ENCODE peak calls at places on chromosomes 12 and 14, in seven cellular contexts. Y is lower lobe of right lung, J is ovary, L is endodermal cell, Z is spleen, I is K562, K is IMR-90. M is an unnamed sample.

GRCh38 chr12:6559500-6559899 is 3.7 kb upstream of the IFFO1 start:
- DNase-seq in I (no peak), J (no peak), K (no peak), Z (no peak), Y (no peak), L (no peak), M (no peak)

GRCh38 chr12:31557707-31558106 is 33.2 kb downstream of the DENND5B start:
- DNase-seq in L (no peak), I (no peak), Z (no peak), Y (no peak), J (no peak), K (no peak), M (no peak)

GRCh38 chr14:99971929-99972747 is 93.1 kb upstream of the EVL start:
- DNase-seq in K (peak; percentile 21), J (peak; percentile 45), L (peak; percentile 68), Y (no peak), I (peak; percentile 14), Z (peak; percentile 80), M (no peak)

GRCh38 chr12:83142914-83143313 is 456.2 kb downstream of the TMTC2 start:
- DNase-seq in I (no peak), Y (no peak), L (no peak), Z (no peak), J (no peak), K (no peak), M (no peak)

GRCh38 chr14:32802295-32802694 is 136.4 kb upstream of the NPAS3 start:
- DNase-seq in Z (no peak), Y (no peak), J (no peak), K (no peak), L (no peak), I (no peak), M (no peak)

GRCh38 chr12:93234641-93235040 is 143.1 kb upstream of the NUDT4 start:
- DNase-seq in I (no peak), Y (no peak), J (no peak), K (no peak), Z (peak; percentile 54), L (no peak), M (no peak)

GRCh38 chr14:60215127-60215444 is 33.9 kb upstream of the PPM1A start:
- DNase-seq in Y (no peak), K (no peak), J (no peak), L (no peak), I (no peak), Z (no peak), M (no peak)

GRCh38 chr14:104374718-104375080 is 204.9 kb upstream of the C14orf180 start:
- DNase-seq in Y (no peak), Z (no peak), L (no peak), K (no peak), J (no peak), I (no peak), M (no peak)

GRCh38 chr12:94640134-94640928 is 10.0 kb downstream of the TMCC3 start:
- DNase-seq in L (no peak), I (no peak), K (peak; percentile 11), Z (no peak), J (no peak), Y (no peak), M (no peak)

GRCh38 chr12:112716099-112717093 is 75.2 kb upstream of the RPH3A start:
- DNase-seq in Z (no peak), L (peak; percentile 86), Y (no peak), J (no peak), I (peak; percentile 50), K (no peak), M (no peak)

GRCh38 chr14:52356025-52356424 is 41.9 kb downstream of the PTGER2 start:
- DNase-seq in Y (no peak), I (no peak), K (peak; percentile 21), L (no peak), J (no peak), Z (no peak), M (no peak)

GRCh38 chr14:23085458-23085857 is 9.5 kb downstream of the ACIN1 start:
- DNase-seq in I (no peak), Y (no peak), L (no peak), K (peak; percentile 27), J (no peak), Z (no peak), M (no peak)

GRCh38 chr14:29311983-29312382 is 545.4 kb downstream of the FOXG1 start:
- DNase-seq in J (no peak), K (peak; percentile 47), I (no peak), Z (no peak), L (no peak), Y (no peak), M (no peak)

GRCh38 chr12:106585237-106585834 is 2.5 kb downstream of the RFX4 start:
- DNase-seq in Z (no peak), K (no peak), J (no peak), Y (no peak), I (no peak), L (peak; percentile 70), M (no peak)

GRCh38 chr12:101854747-101855146 is 22.6 kb upstream of the DRAM1 start:
- DNase-seq in Y (no peak), K (no peak), J (no peak), Z (no peak), I (no peak), L (no peak), M (no peak)

GRCh38 chr12:56257491-56258067 is 605 bp downstream of the ANKRD52 start:
- DNase-seq in L (peak; percentile 93), I (peak; percentile 60), Z (no peak), K (peak; percentile 11), J (no peak), Y (no peak), M (no peak)

GRCh38 chr12:27201169-27201568 is 42.9 kb upstream of the STK38L start:
- DNase-seq in Y (no peak), I (no peak), K (no peak), Z (no peak), L (no peak), J (no peak), M (no peak)

GRCh38 chr12:127496255-127496654 is 770.7 kb upstream of the TMEM132C start:
- DNase-seq in I (no peak), Z (no peak), K (no peak), Y (no peak), L (peak; percentile 84), J (no peak), M (no peak)

GRCh38 chr12:111029732-111030131 is 109.4 kb upstream of the MYL2 start:
- DNase-seq in K (no peak), Z (peak; percentile 15), Y (no peak), J (no peak), I (no peak), L (no peak), M (no peak)

GRCh38 chr12:111033281-111034147 is 113.1 kb upstream of the MYL2 start:
- DNase-seq in I (no peak), L (peak; percentile 90), Z (peak; percentile 47), J (no peak), K (no peak), Y (no peak), M (no peak)

GRCh38 chr12:111030800-111031199 is 110.4 kb upstream of the MYL2 start:
- DNase-seq in K (no peak), Y (no peak), L (no peak), I (no peak), Z (no peak), J (no peak), M (no peak)

GRCh38 chr12:111034148-111034910 is 114.0 kb upstream of the MYL2 start:
- DNase-seq in Z (peak; percentile 45), L (peak; percentile 90), I (no peak), J (no peak), K (no peak), Y (no peak), M (no peak)

DNA sequence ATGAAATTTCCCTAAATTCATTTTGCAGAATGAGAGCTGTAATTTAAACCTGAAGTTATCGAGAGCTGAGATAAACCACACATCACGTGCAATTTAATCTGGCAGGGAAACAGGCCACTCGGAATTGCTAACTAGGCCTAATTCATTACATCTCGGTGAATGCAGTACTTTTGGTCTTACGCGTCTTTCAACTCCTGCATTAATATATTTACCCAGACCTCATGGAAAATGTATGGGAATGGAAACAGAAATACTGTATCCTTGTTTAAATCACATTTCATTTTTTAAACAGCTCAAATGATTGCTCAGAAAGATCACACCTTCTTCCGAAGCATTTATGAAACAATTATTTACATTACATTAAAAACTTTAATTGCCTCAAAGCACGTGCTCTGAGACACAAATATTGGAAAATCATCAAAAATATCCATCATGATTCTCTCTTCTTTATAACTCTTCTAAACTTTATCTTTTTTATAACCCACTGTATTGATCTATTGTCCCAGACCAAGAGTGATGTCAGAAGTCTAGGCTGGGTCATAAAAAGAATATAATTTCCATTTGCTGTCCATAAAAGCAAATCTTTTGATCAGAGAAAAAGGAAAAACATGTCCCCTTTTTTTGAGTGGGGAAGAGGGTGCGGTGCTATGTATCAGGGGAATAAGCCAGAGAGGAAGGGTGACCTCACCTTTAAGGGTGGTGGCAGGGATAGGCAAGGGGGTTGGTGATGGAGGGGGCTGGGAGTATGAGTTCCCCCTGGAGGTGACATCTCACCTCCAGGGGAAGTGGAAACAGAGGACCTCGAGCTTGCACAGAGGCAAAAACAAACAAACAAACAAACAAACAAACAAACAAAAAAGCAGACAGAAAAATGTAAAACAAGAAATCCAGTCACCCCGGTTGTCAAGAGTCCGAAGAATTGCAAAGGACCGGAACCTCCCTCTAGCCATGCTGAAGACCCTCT is 111.9 kb upstream of the MYL2 start:
- DNase-seq in L (no peak), Y (no peak), K (no peak), Z (no peak), J (no peak), I (no peak), M (no peak)
- H3K27me3 ChIP-seq in L (peaks cover 5% of the 10 kb centered on the region), Y (peaks cover 79% of the 10 kb centered on the region), K (peaks cover 45% of the 10 kb centered on the region), Z (peaks cover 83% of the 10 kb centered on the region), J (no peaks in the 10 kb centered on the region), I (peaks cover 29% of the 10 kb centered on the region), M (peaks cover 65% of the 10 kb centered on the region)

GRCh38 chr12:129903092-129903945 is 506 bp downstream of the TMEM132D start:
- DNase-seq in I (no peak), J (no peak), Y (no peak), K (no peak), Z (no peak), L (peak; percentile 88), M (no peak)
- TF ChIP-seq CTCF in I (no peak), J (no peak), Y (no peak), K (no peak), Z (no peak), L (peak; percentile 36), M (no peak)

DNA sequence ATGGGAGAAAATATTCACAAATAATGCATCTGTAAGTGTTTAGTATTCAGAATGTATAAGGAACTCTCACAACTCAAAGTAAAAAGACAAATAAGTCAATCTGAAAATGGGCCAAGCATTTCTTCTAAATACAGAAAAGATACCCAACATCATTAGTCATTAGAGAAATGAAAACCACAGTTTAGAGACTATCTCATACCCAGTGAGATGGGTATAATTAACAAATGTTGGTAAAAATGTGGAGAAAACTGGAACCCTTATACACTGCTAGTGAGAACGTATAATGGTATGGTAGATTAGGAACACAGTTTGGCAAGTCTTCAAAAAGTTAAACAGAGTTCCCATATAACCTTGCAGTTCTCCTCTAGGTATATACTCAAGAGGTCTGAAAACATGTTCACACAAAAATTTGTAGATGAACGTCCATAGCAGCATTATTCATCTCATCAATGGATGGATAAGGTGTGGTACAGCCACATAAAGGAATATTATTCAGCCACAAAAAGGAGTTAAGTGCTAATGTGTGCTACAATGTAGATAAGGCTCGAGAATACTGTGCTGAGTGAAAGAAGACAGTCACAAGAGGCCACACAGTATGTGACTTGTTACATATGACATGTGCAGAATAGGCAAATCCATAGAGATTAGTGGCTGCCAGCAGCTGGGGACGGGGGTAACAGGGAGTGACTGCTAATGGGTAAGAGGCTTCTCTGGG is 5.9 kb downstream of the VCPKMT start:
- DNase-seq in Z (no peak), Y (no peak), L (no peak), I (no peak), K (no peak), J (no peak), M (no peak)
- H3K27ac ChIP-seq in Z (no peak overlapping the region), Y (no peak overlapping the region), L (no peak overlapping the region), I (no peak overlapping the region), K (no peak overlapping the region), J (no peak overlapping the region), M (no peak overlapping the region)

GRCh38 chr12:4870423-4870822 is 39.3 kb upstream of the KCNA1 start:
- DNase-seq in L (no peak), I (no peak), J (no peak), Z (no peak), K (no peak), Y (no peak), M (no peak)
- H3K27me3 ChIP-seq in L (peaks cover 73% of the 10 kb centered on the region), I (no peaks in the 10 kb centered on the region), J (no peaks in the 10 kb centered on the region), Z (peaks cover 28% of the 10 kb centered on the region), K (peaks cover 3% of the 10 kb centered on the region), Y (peaks cover 27% of the 10 kb centered on the region), M (peaks cover 14% of the 10 kb centered on the region)